ENCODE peak calls at places on chromosome 13, in eight cellular contexts. One of them, this sample, is unnamed.

GRCh38 chr13:74891610-74892009 is 590.4 kb downstream of the TBC1D4 start:
- DNase-seq in endothelial cell: no peak
- DNase-seq in epithelial cell of esophagus: peak; percentile 71
- DNase-seq in OCI-LY7: no peak
- DNase-seq in CD4-positive, alpha-beta T cell: no peak
- DNase-seq in body of pancreas: no peak
- DNase-seq in dorsolateral prefrontal cortex: no peak
- DNase-seq in cardiac fibroblast: peak; percentile 90
- DNase-seq in this sample: no peak

GRCh38 chr13:40341501-40341900 is 324.9 kb downstream of the FOXO1 start:
- DNase-seq in CD4-positive, alpha-beta T cell: no peak
- DNase-seq in OCI-LY7: no peak
- DNase-seq in epithelial cell of esophagus: no peak
- DNase-seq in cardiac fibroblast: no peak
- DNase-seq in endothelial cell: no peak
- DNase-seq in dorsolateral prefrontal cortex: no peak
- DNase-seq in body of pancreas: no peak
- DNase-seq in this sample: no peak

GRCh38 chr13:73714522-73714921 is 419.7 kb downstream of the KLF12 start:
- DNase-seq in CD4-positive, alpha-beta T cell: no peak
- DNase-seq in body of pancreas: no peak
- DNase-seq in cardiac fibroblast: no peak
- DNase-seq in epithelial cell of esophagus: no peak
- DNase-seq in endothelial cell: no peak
- DNase-seq in OCI-LY7: no peak
- DNase-seq in dorsolateral prefrontal cortex: no peak
- DNase-seq in this sample: no peak

GRCh38 chr13:104143760-104144406 is 1077.7 kb upstream of the SLC10A2 start:
- DNase-seq in dorsolateral prefrontal cortex: no peak
- DNase-seq in CD4-positive, alpha-beta T cell: no peak
- DNase-seq in epithelial cell of esophagus: no peak
- DNase-seq in endothelial cell: no peak
- DNase-seq in cardiac fibroblast: no peak
- DNase-seq in OCI-LY7: no peak
- DNase-seq in body of pancreas: peak; percentile 17
- DNase-seq in this sample: peak; percentile 29

GRCh38 chr13:56561327-56561726 is 579.4 kb upstream of the PRR20A start:
- DNase-seq in dorsolateral prefrontal cortex: no peak
- DNase-seq in body of pancreas: no peak
- DNase-seq in epithelial cell of esophagus: peak; percentile 54
- DNase-seq in cardiac fibroblast: no peak
- DNase-seq in OCI-LY7: no peak
- DNase-seq in CD4-positive, alpha-beta T cell: no peak
- DNase-seq in endothelial cell: peak; percentile 4
- DNase-seq in this sample: no peak

GRCh38 chr13:106486287-106486686 is 49.2 kb downstream of the EFNB2 start:
- DNase-seq in epithelial cell of esophagus: no peak
- DNase-seq in dorsolateral prefrontal cortex: no peak
- DNase-seq in endothelial cell: no peak
- DNase-seq in CD4-positive, alpha-beta T cell: no peak
- DNase-seq in cardiac fibroblast: no peak
- DNase-seq in body of pancreas: no peak
- DNase-seq in OCI-LY7: no peak
- DNase-seq in this sample: no peak

GRCh38 chr13:40897058-40897457 is 107.6 kb downstream of the SLC25A15 start:
- DNase-seq in cardiac fibroblast: no peak
- DNase-seq in body of pancreas: no peak
- DNase-seq in dorsolateral prefrontal cortex: no peak
- DNase-seq in OCI-LY7: no peak
- DNase-seq in CD4-positive, alpha-beta T cell: no peak
- DNase-seq in epithelial cell of esophagus: peak; percentile 19
- DNase-seq in endothelial cell: no peak
- DNase-seq in this sample: no peak

GRCh38 chr13:27336005-27336673 is 65.5 kb downstream of the RASL11A start:
- DNase-seq in endothelial cell: no peak
- DNase-seq in dorsolateral prefrontal cortex: no peak
- DNase-seq in OCI-LY7: no peak
- DNase-seq in body of pancreas: no peak
- DNase-seq in epithelial cell of esophagus: no peak
- DNase-seq in cardiac fibroblast: peak; percentile 7
- DNase-seq in CD4-positive, alpha-beta T cell: no peak
- DNase-seq in this sample: no peak

GRCh38 chr13:66780814-66781213 is 449.3 kb downstream of the PCDH9 start:
- DNase-seq in body of pancreas: no peak
- DNase-seq in cardiac fibroblast: peak; percentile 83
- DNase-seq in CD4-positive, alpha-beta T cell: no peak
- DNase-seq in endothelial cell: no peak
- DNase-seq in OCI-LY7: no peak
- DNase-seq in dorsolateral prefrontal cortex: no peak
- DNase-seq in epithelial cell of esophagus: peak; percentile 87
- DNase-seq in this sample: no peak

GRCh38 chr13:112699318-112699918 is 9.6 kb downstream of the ATP11A start:
- DNase-seq in body of pancreas: no peak
- DNase-seq in dorsolateral prefrontal cortex: no peak
- DNase-seq in endothelial cell: no peak
- DNase-seq in epithelial cell of esophagus: no peak
- DNase-seq in CD4-positive, alpha-beta T cell: no peak
- DNase-seq in cardiac fibroblast: no peak
- DNase-seq in OCI-LY7: no peak
- DNase-seq in this sample: peak; percentile 13

DNA sequence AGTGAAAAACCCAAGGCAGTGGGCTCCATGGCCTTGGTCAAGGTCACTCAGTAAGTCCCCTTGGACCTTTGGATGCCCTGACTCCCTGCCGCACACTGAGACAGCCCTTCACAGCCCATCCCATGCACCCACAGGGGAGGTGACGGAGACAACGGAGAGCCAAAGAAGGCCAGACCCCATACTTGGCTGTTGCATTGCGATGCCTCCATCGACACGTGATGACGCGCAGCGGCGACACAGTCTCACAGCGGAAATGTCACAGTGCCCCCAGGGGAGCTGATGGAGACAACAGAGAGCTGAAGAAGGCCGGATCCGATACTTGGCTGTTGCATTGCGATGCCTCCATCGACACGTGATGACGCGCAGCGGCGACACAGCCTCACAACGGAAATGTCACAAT is 282.4 kb downstream of the TEX29 start:
- DNase-seq in body of pancreas: no peak
- DNase-seq in dorsolateral prefrontal cortex: no peak
- DNase-seq in CD4-positive, alpha-beta T cell: no peak
- DNase-seq in cardiac fibroblast: no peak
- DNase-seq in endothelial cell: no peak
- DNase-seq in OCI-LY7: no peak
- DNase-seq in epithelial cell of esophagus: no peak
- DNase-seq in this sample: peak; percentile 17
- TF ChIP-seq CTCF in body of pancreas: no peak
- TF ChIP-seq CTCF in dorsolateral prefrontal cortex: no peak
- TF ChIP-seq CTCF in CD4-positive, alpha-beta T cell: no peak
- TF ChIP-seq CTCF in cardiac fibroblast: no peak
- TF ChIP-seq CTCF in endothelial cell: no peak
- TF ChIP-seq CTCF in OCI-LY7: no peak
- TF ChIP-seq CTCF in epithelial cell of esophagus: no peak
- TF ChIP-seq CTCF in this sample: no peak

GRCh38 chr13:33445476-33445875 is 159.9 kb upstream of the STARD13 start:
- DNase-seq in endothelial cell: no peak
- DNase-seq in OCI-LY7: no peak
- DNase-seq in CD4-positive, alpha-beta T cell: no peak
- DNase-seq in body of pancreas: no peak
- DNase-seq in dorsolateral prefrontal cortex: no peak
- DNase-seq in epithelial cell of esophagus: peak; percentile 18
- DNase-seq in cardiac fibroblast: no peak
- DNase-seq in this sample: no peak

GRCh38 chr13:33435207-33435606 is 149.7 kb upstream of the STARD13 start:
- DNase-seq in body of pancreas: no peak
- DNase-seq in CD4-positive, alpha-beta T cell: no peak
- DNase-seq in OCI-LY7: no peak
- DNase-seq in dorsolateral prefrontal cortex: no peak
- DNase-seq in endothelial cell: no peak
- DNase-seq in cardiac fibroblast: no peak
- DNase-seq in epithelial cell of esophagus: no peak
- DNase-seq in this sample: no peak

GRCh38 chr13:33446821-33447481 is 161.4 kb upstream of the STARD13 start:
- DNase-seq in endothelial cell: no peak
- DNase-seq in body of pancreas: peak; percentile 10
- DNase-seq in cardiac fibroblast: no peak
- DNase-seq in epithelial cell of esophagus: peak; percentile 81
- DNase-seq in CD4-positive, alpha-beta T cell: no peak
- DNase-seq in dorsolateral prefrontal cortex: no peak
- DNase-seq in OCI-LY7: no peak
- DNase-seq in this sample: no peak

GRCh38 chr13:33445024-33445423 is 159.5 kb upstream of the STARD13 start:
- DNase-seq in dorsolateral prefrontal cortex: no peak
- DNase-seq in OCI-LY7: no peak
- DNase-seq in CD4-positive, alpha-beta T cell: no peak
- DNase-seq in body of pancreas: no peak
- DNase-seq in endothelial cell: no peak
- DNase-seq in epithelial cell of esophagus: no peak
- DNase-seq in cardiac fibroblast: no peak
- DNase-seq in this sample: no peak

DNA sequence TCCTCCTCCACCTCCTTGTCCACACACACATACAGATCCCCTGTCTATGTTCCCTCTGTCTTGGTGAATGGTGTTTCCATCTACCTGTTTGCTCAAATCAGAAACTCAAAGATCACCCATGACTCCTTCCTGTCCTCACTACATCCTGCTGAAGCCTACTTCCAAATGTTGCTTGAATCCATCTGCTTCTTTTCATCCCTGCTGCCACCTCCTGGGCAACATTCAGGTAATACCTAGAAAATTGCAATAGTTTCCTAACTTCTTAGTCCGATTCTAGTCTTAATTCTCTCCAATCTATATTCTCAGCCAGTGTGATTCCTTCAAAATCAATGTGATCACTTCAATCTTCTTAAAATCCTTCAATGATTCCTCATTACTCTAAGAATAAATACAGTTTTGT is 155.5 kb upstream of the STARD13 start:
- DNase-seq in endothelial cell: peak; percentile 5
- DNase-seq in cardiac fibroblast: peak; percentile 59
- DNase-seq in CD4-positive, alpha-beta T cell: no peak
- DNase-seq in dorsolateral prefrontal cortex: no peak
- DNase-seq in OCI-LY7: no peak
- DNase-seq in epithelial cell of esophagus: peak; percentile 60
- DNase-seq in body of pancreas: peak; percentile 63
- DNase-seq in this sample: peak; percentile 46
- TF ChIP-seq CTCF in endothelial cell: no peak
- TF ChIP-seq CTCF in cardiac fibroblast: peak; percentile 22
- TF ChIP-seq CTCF in CD4-positive, alpha-beta T cell: no peak
- TF ChIP-seq CTCF in dorsolateral prefrontal cortex: no peak
- TF ChIP-seq CTCF in OCI-LY7: peak; percentile 38
- TF ChIP-seq CTCF in epithelial cell of esophagus: peak; percentile 56
- TF ChIP-seq CTCF in body of pancreas: peak; percentile 58
- TF ChIP-seq CTCF in this sample: peak; percentile 65

DNA sequence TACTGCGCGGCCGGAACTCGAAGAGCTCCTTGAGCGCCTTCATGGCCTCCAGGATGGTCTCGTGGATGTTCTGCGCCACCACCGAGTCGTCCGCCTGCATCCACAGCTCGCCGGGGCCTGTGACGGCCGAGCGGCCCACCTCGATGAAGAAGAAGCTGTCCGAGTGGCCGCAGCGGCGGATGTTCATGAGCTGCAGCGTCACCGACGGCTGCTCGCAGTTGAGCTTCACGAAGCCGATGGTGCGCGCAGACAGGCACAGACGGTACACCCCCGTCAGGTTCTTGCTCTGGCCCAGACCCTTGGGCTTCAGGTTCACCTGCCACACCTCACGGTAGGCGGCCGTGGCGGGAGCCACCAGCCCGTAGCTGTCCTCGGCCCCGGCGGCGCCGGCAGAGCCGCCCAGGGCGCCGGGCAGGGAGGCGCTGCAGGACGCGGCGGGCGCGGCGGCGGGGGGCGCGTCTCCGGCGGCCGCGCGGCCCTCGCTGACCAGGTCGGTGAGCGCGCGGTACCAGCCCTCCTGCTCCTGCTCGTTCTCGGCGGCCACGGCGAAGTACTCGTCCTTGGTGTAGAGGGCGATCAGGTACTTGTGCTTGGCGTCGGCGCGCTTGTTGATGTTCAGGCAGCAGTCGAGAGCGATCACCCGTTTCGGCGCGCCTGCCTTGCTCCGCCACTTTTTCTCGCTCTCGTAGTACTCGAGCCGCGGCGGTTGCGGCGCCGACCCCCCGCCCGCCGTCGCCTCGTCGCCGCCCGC is 1.1 kb downstream of the IRS2 start:
- DNase-seq in epithelial cell of esophagus: peak; percentile 75
- DNase-seq in body of pancreas: peak; percentile 62
- DNase-seq in CD4-positive, alpha-beta T cell: peak; percentile 46
- DNase-seq in dorsolateral prefrontal cortex: no peak
- DNase-seq in cardiac fibroblast: peak; percentile 69
- DNase-seq in OCI-LY7: no peak
- DNase-seq in endothelial cell: peak; percentile 40
- DNase-seq in this sample: peak; percentile 42
- TF ChIP-seq CTCF in epithelial cell of esophagus: no peak
- TF ChIP-seq CTCF in body of pancreas: no peak
- TF ChIP-seq CTCF in CD4-positive, alpha-beta T cell: no peak
- TF ChIP-seq CTCF in dorsolateral prefrontal cortex: no peak
- TF ChIP-seq CTCF in cardiac fibroblast: no peak
- TF ChIP-seq CTCF in OCI-LY7: no peak
- TF ChIP-seq CTCF in endothelial cell: no peak
- TF ChIP-seq CTCF in this sample: no peak

GRCh38 chr13:110138700-110139036 is 168.3 kb downstream of the COL4A1 start:
- DNase-seq in endothelial cell: no peak
- DNase-seq in cardiac fibroblast: no peak
- DNase-seq in OCI-LY7: no peak
- DNase-seq in CD4-positive, alpha-beta T cell: no peak
- DNase-seq in epithelial cell of esophagus: no peak
- DNase-seq in body of pancreas: no peak
- DNase-seq in dorsolateral prefrontal cortex: no peak
- DNase-seq in this sample: no peak

GRCh38 chr13:110135977-110136597 is 170.9 kb downstream of the COL4A1 start:
- DNase-seq in endothelial cell: peak; percentile 2
- DNase-seq in dorsolateral prefrontal cortex: no peak
- DNase-seq in OCI-LY7: no peak
- DNase-seq in cardiac fibroblast: no peak
- DNase-seq in epithelial cell of esophagus: no peak
- DNase-seq in CD4-positive, alpha-beta T cell: no peak
- DNase-seq in body of pancreas: no peak
- DNase-seq in this sample: no peak

GRCh38 chr13:110138009-110138699 is 168.8 kb downstream of the COL4A1 start:
- DNase-seq in CD4-positive, alpha-beta T cell: peak; percentile 21
- DNase-seq in endothelial cell: peak; percentile 36
- DNase-seq in body of pancreas: peak; percentile 74
- DNase-seq in dorsolateral prefrontal cortex: no peak
- DNase-seq in cardiac fibroblast: peak; percentile 83
- DNase-seq in epithelial cell of esophagus: peak; percentile 84
- DNase-seq in OCI-LY7: peak; percentile 2
- DNase-seq in this sample: peak; percentile 65

GRCh38 chr13:110136660-110137585 is 170.0 kb downstream of the COL4A1 start:
- DNase-seq in endothelial cell: no peak
- DNase-seq in body of pancreas: no peak
- DNase-seq in cardiac fibroblast: no peak
- DNase-seq in dorsolateral prefrontal cortex: no peak
- DNase-seq in OCI-LY7: no peak
- DNase-seq in epithelial cell of esophagus: no peak
- DNase-seq in CD4-positive, alpha-beta T cell: no peak
- DNase-seq in this sample: peak; percentile 58

DNA sequence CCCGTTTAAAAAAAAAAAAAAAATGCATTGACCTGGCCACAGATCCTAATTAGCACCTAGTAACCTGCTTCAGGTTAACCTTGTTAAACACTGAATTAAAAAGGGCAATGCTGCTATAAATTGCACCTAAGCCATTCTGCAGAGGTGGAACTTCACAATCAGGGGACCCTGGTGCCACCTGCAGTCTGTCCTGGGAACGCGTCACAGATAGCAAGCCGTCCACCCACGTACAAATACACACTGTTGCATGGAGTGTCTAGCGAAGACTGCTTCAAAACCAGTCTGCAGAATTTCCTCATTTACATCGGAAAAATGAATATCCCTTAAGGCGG is 169.3 kb downstream of the COL4A1 start:
- DNase-seq in dorsolateral prefrontal cortex: no peak
- DNase-seq in epithelial cell of esophagus: no peak
- DNase-seq in OCI-LY7: peak; percentile 10
- DNase-seq in endothelial cell: no peak
- DNase-seq in body of pancreas: peak; percentile 67
- DNase-seq in CD4-positive, alpha-beta T cell: no peak
- DNase-seq in cardiac fibroblast: no peak
- DNase-seq in this sample: no peak
- TF ChIP-seq CTCF in dorsolateral prefrontal cortex: peak; percentile 21
- TF ChIP-seq CTCF in epithelial cell of esophagus: peak; percentile 28
- TF ChIP-seq CTCF in OCI-LY7: peak; percentile 46
- TF ChIP-seq CTCF in endothelial cell: no peak
- TF ChIP-seq CTCF in body of pancreas: peak; percentile 47
- TF ChIP-seq CTCF in CD4-positive, alpha-beta T cell: no peak
- TF ChIP-seq CTCF in cardiac fibroblast: no peak
- TF ChIP-seq CTCF in this sample: peak; percentile 38

This sample was measured in H9.